ENCODE peak calls at places on chromosome 7, in seven cellular contexts. K is neural crest cell; Y is fibroblast of lung; Q is progenitor cell of endocrine pancreas; N is fibroblast of villous mesenchyme; U is cardiac muscle cell; O is CD8-positive, alpha-beta T cell. P is an unnamed sample.
A peak's percentile ranks its signal among the peaks of the same experiment; 100 is the strongest.

GRCh38 chr7:780516-780915 is 51.8 kb upstream of the SUN1 start:
- DNase-seq in O (no peak), K (no peak), N (no peak), Q (no peak), Y (no peak), U (no peak), P (no peak)

GRCh38 chr7:101165075-101165957 is at the start of gene VGF:
- DNase-seq in Q (peak; percentile 80), U (peak; percentile 96), Y (peak; percentile 89), O (peak; percentile 83), K (peak; percentile 93), N (peak; percentile 95), P (peak; percentile 33)

GRCh38 chr7:21355406-21355874 is 72.4 kb upstream of the SP4 start:
- DNase-seq in Q (no peak), Y (no peak), U (no peak), K (no peak), O (no peak), N (no peak), P (no peak)

GRCh38 chr7:24757799-24758275 is 573 bp upstream of the GSDME start:
- DNase-seq in N (peak; percentile 69), Y (peak; percentile 66), Q (no peak), K (no peak), U (peak; percentile 58), O (no peak), P (peak; percentile 24)

GRCh38 chr7:75599244-75599771 is 107.2 kb downstream of the SPDYE5 start:
- DNase-seq in U (no peak), Q (no peak), Y (peak; percentile 34), O (no peak), K (peak; percentile 58), N (no peak), P (no peak)

GRCh38 chr7:48781783-48782182 is 142.6 kb upstream of the CDC14C start:
- DNase-seq in Y (peak; percentile 47), U (no peak), N (no peak), K (no peak), Q (no peak), O (no peak), P (no peak)

GRCh38 chr7:120709931-120710330 is 148.0 kb downstream of the TSPAN12 start:
- DNase-seq in K (no peak), O (no peak), Q (no peak), U (peak; percentile 23), N (no peak), Y (peak; percentile 35), P (no peak)

GRCh38 chr7:40972426-40972825 is 730.5 kb downstream of the INHBA start:
- DNase-seq in U (no peak), O (no peak), N (no peak), K (no peak), Y (no peak), Q (no peak), P (no peak)

GRCh38 chr7:9189683-9190082 is 756.3 kb downstream of the NXPH1 start:
- DNase-seq in N (no peak), U (no peak), K (no peak), O (no peak), Q (no peak), Y (no peak), P (no peak)

DNA sequence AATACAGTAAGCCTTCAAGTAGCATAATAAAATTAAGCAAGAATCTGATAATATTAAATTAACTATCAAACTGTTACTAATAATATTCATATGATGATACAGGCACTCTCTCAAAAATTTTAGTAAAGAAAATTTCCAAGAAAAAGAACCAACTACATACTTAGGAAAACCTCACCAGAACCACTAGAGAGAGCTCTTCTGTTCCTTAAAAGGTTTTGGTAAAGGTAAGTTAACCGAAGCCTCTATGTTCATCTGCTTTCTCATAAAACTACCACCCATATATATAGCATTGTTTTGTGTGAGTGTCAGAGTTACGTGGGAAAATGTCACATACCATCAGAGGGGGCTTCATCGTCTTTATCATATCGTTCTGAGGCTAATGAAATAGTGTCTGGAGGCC is 20.7 kb downstream of the SKAP2 start:
- DNase-seq in K (no peak), N (peak; percentile 12), Y (peak; percentile 13), U (no peak), Q (no peak), O (no peak), P (no peak)
- TF ChIP-seq CTCF in K (no peak), N (peak; percentile 19), Y (no peak), U (no peak), Q (peak; percentile 49), O (no peak), P (peak; percentile 20)

DNA sequence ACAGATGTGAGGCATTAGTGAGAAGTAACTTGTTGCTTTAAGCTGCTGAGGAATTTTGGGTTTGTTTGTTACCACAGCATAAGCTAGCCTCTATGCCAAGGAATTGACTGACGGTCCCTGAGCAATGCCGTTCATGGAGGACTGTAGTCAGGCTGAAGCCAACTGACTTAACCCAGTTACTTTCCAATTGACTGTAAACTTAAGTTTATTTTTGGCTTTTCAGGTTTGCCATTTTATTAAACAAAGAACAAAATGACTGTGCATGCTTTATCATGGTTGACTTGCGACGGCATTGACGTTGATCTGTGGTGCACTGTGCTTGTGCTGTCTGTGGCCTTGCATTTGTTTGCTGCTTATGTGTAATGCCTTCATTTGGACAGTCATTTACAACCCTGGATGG is 53.5 kb downstream of the DNAJB9 start:
- DNase-seq in Y (no peak), K (no peak), Q (no peak), N (no peak), O (no peak), U (peak; percentile 4), P (no peak)
- TF ChIP-seq CTCF in Y (no peak), K (no peak), Q (no peak), N (no peak), O (no peak), U (no peak), P (no peak)

GRCh38 chr7:19709249-19709578 is 377 bp upstream of the POLR1F start:
- DNase-seq in U (no peak), K (no peak), Y (no peak), N (no peak), Q (no peak), O (no peak), P (no peak)
- TF ChIP-seq CTCF in U (no peak), K (peak; percentile 6), Y (no peak), N (no peak), Q (no peak), O (no peak), P (no peak)

GRCh38 chr7:112452102-112452888 is 2.0 kb downstream of the IFRD1 start:
- DNase-seq in O (no peak), Y (peak; percentile 57), K (no peak), Q (no peak), N (peak; percentile 80), U (peak; percentile 72), P (no peak)
- TF ChIP-seq CTCF in O (no peak), Y (peak; percentile 35), K (peak; percentile 50), Q (peak; percentile 44), N (no peak), U (peak; percentile 36), P (peak; percentile 24)

GRCh38 chr7:57425239-57425944 is 24.6 kb upstream of the ZNF716 start:
- DNase-seq in K (no peak), N (no peak), U (no peak), Y (no peak), Q (no peak), O (no peak), P (no peak)

GRCh38 chr7:57426629-57427003 is 23.4 kb upstream of the ZNF716 start:
- DNase-seq in O (no peak), Q (no peak), U (no peak), K (no peak), N (no peak), Y (no peak), P (no peak)

GRCh38 chr7:57424515-57425238 is 25.3 kb upstream of the ZNF716 start:
- DNase-seq in U (no peak), Q (no peak), Y (no peak), N (no peak), O (no peak), K (no peak), P (no peak)

GRCh38 chr7:57425969-57426628 is 23.9 kb upstream of the ZNF716 start:
- DNase-seq in Q (no peak), K (no peak), O (no peak), N (no peak), U (no peak), Y (no peak), P (no peak)

GRCh38 chr7:57423768-57424167 is 26.2 kb upstream of the ZNF716 start:
- DNase-seq in O (no peak), N (no peak), K (no peak), Q (no peak), U (no peak), Y (no peak), P (no peak)
- TF ChIP-seq CTCF in O (no peak), N (no peak), K (no peak), Q (no peak), U (no peak), Y (no peak), P (no peak)